ENCODE peak calls at places on chromosomes 16 and 17, in five cellular contexts. U is CD8-positive, alpha-beta T cell; Z is B cell; F is RWPE1; H is adrenal gland. Y is an unnamed sample.

GRCh38 chr16:56319391-56319790 is 106.0 kb downstream of the AMFR start:
- DNase-seq in U (no peak), Z (no peak), F (no peak), H (no peak), Y (no peak)

GRCh38 chr17:20091161-20092029 is 82.2 kb downstream of the SPECC1 start:
- DNase-seq in U (no peak), Z (no peak), F (no peak), H (peak), Y (no peak)

GRCh38 chr16:48999508-48999907 is 282.1 kb downstream of the CBLN1 start:
- DNase-seq in U (no peak), Z (no peak), F (no peak), H (no peak), Y (no peak)

GRCh38 chr17:2056221-2057129 is 1.6 kb downstream of the HIC1 start:
- DNase-seq in U (peak), Z (peak), F (no peak), H (no peak), Y (peak)

GRCh38 chr17:5526821-5527598 is 40.6 kb downstream of the MIS12 start:
- DNase-seq in U (no peak), Z (no peak), F (peak), H (peak), Y (peak)

GRCh38 chr16:49838639-49839461 is 17.1 kb downstream of the ZNF423 start:
- DNase-seq in U (no peak), Z (peak), F (no peak), H (no peak), Y (no peak)

GRCh38 chr16:89964201-89964600 is 15.6 kb downstream of the DEF8 start:
- DNase-seq in U (no peak), Z (no peak), F (no peak), H (no peak), Y (no peak)

GRCh38 chr16:86245351-86245750 is 265.0 kb upstream of the FOXF1 start:
- DNase-seq in U (no peak), Z (no peak), F (no peak), H (no peak), Y (no peak)

GRCh38 chr17:44827863-44828262 is 2.2 kb downstream of the GJC1 start:
- DNase-seq in U (no peak), Z (no peak), F (peak), H (no peak), Y (no peak)

GRCh38 chr17:17681187-17681743 is at the start of gene RAI1:
- DNase-seq in U (peak), Z (peak), F (peak), H (peak), Y (peak)

GRCh38 chr16:85522842-85523601 is 90.1 kb upstream of the GSE1 start:
- DNase-seq in U (no peak), Z (no peak), F (peak), H (no peak), Y (no peak)

GRCh38 chr17:4368341-4368740 is 1.9 kb upstream of the UBE2G1 start:
- DNase-seq in U (no peak), Z (no peak), F (no peak), H (no peak), Y (no peak)

GRCh38 chr16:52573365-52574104 is 26.6 kb upstream of the TOX3 start:
- DNase-seq in U (no peak), Z (no peak), F (no peak), H (no peak), Y (no peak)

GRCh38 chr17:9228408-9229159 is 207.3 kb downstream of the NTN1 start:
- DNase-seq in U (no peak), Z (no peak), F (peak), H (no peak), Y (no peak)

GRCh38 chr17:5110816-5111215 is 862 bp downstream of the ZNF232 start:
- DNase-seq in U (no peak), Z (no peak), F (no peak), H (no peak), Y (no peak)

GRCh38 chr17:12973496-12974318 is 44.1 kb downstream of the ELAC2 start:
- DNase-seq in U (no peak), Z (no peak), F (no peak), H (no peak), Y (no peak)

GRCh38 chr16:1222553-1223354 is 2.3 kb downstream of the TPSG1 start:
- DNase-seq in U (no peak), Z (no peak), F (no peak), H (no peak), Y (no peak)

GRCh38 chr17:17837966-17838962 is 1.5 kb upstream of the SREBF1 start:
- DNase-seq in U (no peak), Z (no peak), F (no peak), H (peak), Y (no peak)

GRCh38 chr17:61427567-61427966 is 24.7 kb upstream of the TBX4 start:
- DNase-seq in U (no peak), Z (no peak), F (no peak), H (no peak), Y (no peak)

GRCh38 chr17:35804658-35805192 is 4.6 kb upstream of the TAF15 start:
- DNase-seq in U (no peak), Z (peak), F (peak), H (peak), Y (no peak)

GRCh38 chr17:68461589-68461988 is 4.3 kb upstream of the WIPI1 start:
- DNase-seq in U (no peak), Z (no peak), F (no peak), H (no peak), Y (no peak)

DNA sequence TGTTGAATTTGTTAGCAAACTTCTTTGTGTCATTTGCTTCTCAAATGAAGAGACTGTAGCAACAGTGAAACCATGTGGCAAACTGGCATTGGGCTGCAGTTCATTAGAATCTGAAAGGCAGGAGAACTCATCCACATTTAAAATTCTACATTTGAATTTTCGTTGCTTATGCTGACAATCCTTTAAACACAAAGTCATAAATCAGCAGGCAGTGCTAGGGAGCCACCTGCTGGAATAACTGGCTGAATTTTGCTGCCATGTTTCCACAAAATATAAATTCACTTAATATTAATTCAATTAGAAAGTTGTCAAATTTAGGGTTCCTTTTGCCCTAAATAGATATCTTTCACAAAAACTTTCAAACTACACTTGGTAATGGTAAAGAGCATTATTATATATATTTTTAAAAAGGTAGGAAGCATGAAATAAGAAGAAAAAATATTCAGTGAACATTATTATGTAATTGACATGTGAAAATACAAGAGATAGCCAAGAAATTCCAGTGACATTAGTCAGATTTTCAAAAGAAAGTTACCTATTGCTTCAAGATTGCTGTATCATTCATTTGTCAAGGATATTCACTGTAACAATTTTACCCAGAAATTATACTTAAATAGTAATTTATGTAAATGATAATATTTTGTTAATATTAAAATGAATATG is 350.1 kb downstream of the KIF2B start:
- DNase-seq in U (no peak), Z (no peak), F (peak), H (no peak), Y (no peak)
- TF ChIP-seq CTCF in U (no peak), Z (no peak), F (peak), H (peak), Y (no peak)

GRCh38 chr17:66670211-66670610 is 164.7 kb upstream of the CACNG5 start:
- DNase-seq in U (no peak), Z (no peak), F (no peak), H (no peak), Y (no peak)

GRCh38 chr17:66676421-66676820 is 158.5 kb upstream of the CACNG5 start:
- DNase-seq in U (no peak), Z (no peak), F (peak), H (no peak), Y (peak)

GRCh38 chr17:66675991-66676371 is 158.9 kb upstream of the CACNG5 start:
- DNase-seq in U (no peak), Z (no peak), F (peak), H (no peak), Y (no peak)

GRCh38 chr17:66675273-66675990 is 159.5 kb upstream of the CACNG5 start:
- DNase-seq in U (no peak), Z (no peak), F (no peak), H (no peak), Y (no peak)

DNA sequence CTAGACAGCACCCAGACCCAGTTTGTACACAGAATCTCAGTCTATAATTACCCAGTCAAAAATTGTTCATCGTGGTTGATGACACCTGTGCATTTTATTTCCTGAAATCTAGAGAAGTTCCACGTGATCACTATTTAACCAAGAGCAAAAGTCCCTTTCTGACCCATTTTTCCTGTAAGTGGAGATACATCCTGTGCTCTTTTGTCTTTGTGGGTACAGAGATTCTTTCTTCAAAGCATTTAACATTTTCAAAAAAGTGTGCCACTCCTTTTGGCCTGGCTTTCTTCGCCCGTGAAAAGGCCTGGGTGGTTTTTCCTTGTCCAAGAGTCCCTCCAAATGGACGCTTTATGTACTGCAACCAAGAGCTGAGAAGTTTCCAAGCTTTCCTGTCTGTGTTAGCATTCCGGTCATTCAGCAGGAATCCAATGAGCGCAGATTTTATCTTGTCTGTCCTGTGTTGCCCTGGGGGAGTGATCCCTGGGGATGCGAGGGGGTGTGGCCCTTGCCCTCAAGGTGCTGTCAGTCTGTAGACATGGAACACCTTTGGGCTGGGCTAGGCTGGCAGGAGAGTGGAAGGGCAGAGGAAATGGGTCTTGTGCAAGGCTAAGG is 161.1 kb upstream of the CACNG5 start:
- DNase-seq in U (peak), Z (no peak), F (peak), H (peak), Y (no peak)
- TF ChIP-seq CTCF in U (peak), Z (no peak), F (peak), H (peak), Y (peak)

GRCh38 chr16:4338125-4338582 is 13.0 kb downstream of the PAM16 start:
- DNase-seq in U (no peak), Z (no peak), F (no peak), H (no peak), Y (no peak)
- TF ChIP-seq CTCF in U (no peak), Z (no peak), F (no peak), H (no peak), Y (no peak)

GRCh38 chr17:37417852-37418251 is 11.2 kb downstream of the TADA2A start:
- DNase-seq in U (no peak), Z (no peak), F (no peak), H (no peak), Y (no peak)

GRCh38 chr17:37410357-37410756 is 3.7 kb downstream of the TADA2A start:
- DNase-seq in U (no peak), Z (no peak), F (no peak), H (no peak), Y (no peak)

GRCh38 chr17:37413875-37414519 is 7.3 kb downstream of the TADA2A start:
- DNase-seq in U (no peak), Z (no peak), F (no peak), H (no peak), Y (no peak)
- TF ChIP-seq CTCF in U (no peak), Z (no peak), F (peak), H (no peak), Y (no peak)

Y was measured in Peyer's patch.